ENCODE peak calls at places on chromosomes 7 and 10, in eight cellular contexts. R is lower lobe of right lung, N is OCI-LY7, T is hepatocyte, W is GM06990, L is GM12865, I is psoas muscle, H is iPS DF 6.9. D is an unnamed sample.

GRCh38 chr7:30329706-30330105 is 45.3 kb downstream of the ZNRF2 start:
- DNase-seq in W (no peak), H (no peak), L (no peak), N (no peak), R (no peak), I (no peak), T (no peak), D (no peak)

GRCh38 chr10:6843477-6843876 is 263.4 kb upstream of the PRKCQ start:
- DNase-seq in N (peak; percentile 36), R (no peak), T (no peak), W (no peak), H (no peak), I (no peak), L (peak; percentile 51), D (peak; percentile 49)

GRCh38 chr10:784759-785538 is 95.5 kb upstream of the DIP2C start:
- DNase-seq in T (peak; percentile 86), L (no peak), I (peak; percentile 82), N (no peak), W (no peak), H (no peak), R (peak; percentile 57), D (no peak)

GRCh38 chr10:48964038-48964437 is 24.4 kb upstream of the LRRC18 start:
- DNase-seq in I (no peak), R (no peak), W (no peak), H (no peak), T (no peak), L (no peak), N (no peak), D (no peak)

GRCh38 chr10:127398140-127398966 is 150.8 kb upstream of the NPS start:
- DNase-seq in L (no peak), H (no peak), N (no peak), I (no peak), T (no peak), W (no peak), R (no peak), D (no peak)

GRCh38 chr7:133433165-133433812 is 180.4 kb downstream of the EXOC4 start:
- DNase-seq in T (no peak), R (no peak), H (no peak), N (no peak), I (no peak), L (no peak), W (no peak), D (no peak)

GRCh38 chr10:31278279-31278941 is 40.6 kb upstream of the ZEB1 start:
- DNase-seq in I (no peak), H (no peak), R (no peak), W (no peak), N (no peak), L (no peak), T (no peak), D (no peak)

GRCh38 chr7:81333004-81333403 is 414.2 kb upstream of the SEMA3C start:
- DNase-seq in N (no peak), I (no peak), T (no peak), L (no peak), R (no peak), W (no peak), H (no peak), D (no peak)

DNA sequence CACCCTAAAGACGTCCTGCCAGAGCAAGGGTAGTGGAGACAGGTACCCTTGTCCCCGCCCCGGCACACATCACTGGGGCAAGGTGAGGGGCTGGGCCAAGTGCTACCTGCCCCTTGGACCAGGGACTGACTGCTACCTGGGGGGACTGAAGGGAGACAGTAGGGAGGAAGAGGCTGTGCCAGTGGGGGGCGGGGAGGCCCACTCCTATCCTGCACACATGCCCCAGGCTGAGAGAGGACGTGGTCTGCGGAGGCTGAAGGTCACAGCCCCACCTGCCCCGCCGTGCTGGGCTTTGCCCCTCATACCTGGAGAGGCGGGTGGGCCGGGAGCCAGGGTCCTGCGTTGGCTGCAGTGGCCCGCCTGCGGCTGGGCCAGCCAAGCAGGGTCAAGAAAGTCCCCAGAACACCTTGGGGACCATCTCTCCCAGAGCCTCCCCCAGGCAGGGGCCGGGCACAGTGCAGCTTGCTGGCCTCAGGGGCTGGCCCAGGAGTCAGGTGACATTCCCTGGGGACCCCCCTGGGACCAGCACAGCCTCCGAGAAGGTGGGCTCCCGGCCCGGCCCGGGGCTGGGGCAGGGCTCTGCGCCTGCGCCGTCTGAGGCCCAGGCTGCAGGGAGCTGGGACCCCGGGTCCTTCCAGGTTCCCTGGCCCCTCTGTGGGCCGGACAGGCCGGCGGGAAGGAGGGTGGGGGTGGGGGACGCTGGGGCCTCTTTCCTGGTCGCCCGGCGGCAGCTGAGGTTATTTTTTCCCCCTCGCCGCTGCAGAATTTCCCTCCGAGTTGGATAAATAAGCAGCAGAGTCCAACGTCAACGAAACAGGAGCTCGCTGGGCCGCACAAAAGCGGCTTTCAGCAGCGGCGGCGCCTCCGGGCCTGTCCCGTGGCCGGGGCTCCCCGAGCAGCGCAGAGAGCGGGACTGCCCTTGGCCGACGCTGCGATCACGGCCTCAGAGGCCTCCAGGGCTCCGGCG is 9.8 kb upstream of the FZD9 start:
- DNase-seq in H (no peak), L (peak; percentile 47), R (no peak), W (no peak), I (no peak), T (peak; percentile 45), N (no peak), D (no peak)
- H3K4me3 ChIP-seq in H (peak overlapping the region; percentile 12), L (peak overlapping the region; percentile 4), R (peak overlapping the region; percentile 33), W (peak overlapping the region; percentile 20), I (peak overlapping the region; percentile 44), T (no peak overlapping the region), N (no peak overlapping the region), D (no peak overlapping the region)

DNA sequence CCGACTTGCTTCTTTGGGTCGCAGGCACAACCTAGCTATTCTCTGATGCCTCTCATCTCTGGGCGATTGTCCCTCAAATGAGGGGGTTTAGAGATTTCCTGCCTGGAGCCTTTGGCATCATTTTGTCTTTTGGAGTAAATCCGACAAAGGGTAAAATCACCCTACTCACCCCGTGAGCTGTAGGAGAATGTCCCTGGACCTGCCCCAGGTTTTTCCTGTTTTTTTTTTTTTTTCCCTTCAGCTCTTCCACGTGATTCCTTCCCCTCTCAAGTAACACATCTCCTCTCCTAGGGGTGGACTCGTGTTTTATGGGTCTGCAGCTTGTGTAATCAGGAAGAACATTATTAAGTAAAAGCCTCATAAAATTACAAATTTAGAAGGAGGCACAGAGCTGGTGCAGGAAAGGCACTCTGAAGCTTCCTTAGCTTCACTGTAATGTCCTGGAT is 128.4 kb upstream of the ZNF746 start:
- DNase-seq in W (no peak), H (no peak), R (no peak), I (no peak), N (no peak), L (no peak), T (peak; percentile 15), D (no peak)
- H3K4me3 ChIP-seq in W (no peak overlapping the region), H (no peak overlapping the region), R (no peak overlapping the region), I (peak overlapping the region; percentile 95), N (no peak overlapping the region), L (no peak overlapping the region), T (no peak overlapping the region), D (no peak overlapping the region)

GRCh38 chr7:2405601-2406345 is 2.4 kb downstream of the CHST12 start:
- DNase-seq in N (peak; percentile 64), I (no peak), R (no peak), H (no peak), L (peak; percentile 94), W (peak; percentile 80), T (no peak), D (peak; percentile 84)
- H3K4me3 ChIP-seq in N (peak overlapping the region; percentile 47), I (no peak overlapping the region), R (peak overlapping the region; percentile 75), H (no peak overlapping the region), L (peak overlapping the region; percentile 93), W (peak overlapping the region; percentile 82), T (no peak overlapping the region), D (peak overlapping the region; percentile 84)

GRCh38 chr7:79462334-79462733 is 8.9 kb upstream of the MAGI2 start:
- DNase-seq in H (no peak), R (no peak), L (no peak), I (no peak), W (no peak), T (no peak), N (no peak), D (no peak)

GRCh38 chr7:79461660-79462059 is 8.2 kb upstream of the MAGI2 start:
- DNase-seq in I (no peak), L (no peak), H (no peak), R (no peak), N (no peak), W (no peak), T (peak; percentile 55), D (no peak)

GRCh38 chr7:79455173-79455790 is 1.8 kb upstream of the MAGI2 start:
- DNase-seq in W (no peak), T (no peak), N (no peak), L (no peak), I (no peak), R (no peak), H (no peak), D (no peak)

GRCh38 chr7:79459381-79459780 is 5.9 kb upstream of the MAGI2 start:
- DNase-seq in T (no peak), N (no peak), R (no peak), W (no peak), I (no peak), H (no peak), L (no peak), D (no peak)

GRCh38 chr7:79458796-79459195 is 5.3 kb upstream of the MAGI2 start:
- DNase-seq in R (no peak), I (no peak), T (no peak), N (no peak), H (no peak), W (no peak), L (no peak), D (no peak)
- H3K4me3 ChIP-seq in R (no peak overlapping the region), I (no peak overlapping the region), T (no peak overlapping the region), N (no peak overlapping the region), H (no peak overlapping the region), W (no peak overlapping the region), L (no peak overlapping the region), D (no peak overlapping the region)

GRCh38 chr10:79442171-79443040 is 3.0 kb downstream of the ZCCHC24 start:
- DNase-seq in R (no peak), T (no peak), L (no peak), N (no peak), W (no peak), H (no peak), I (no peak), D (no peak)
- H3K4me3 ChIP-seq in R (peak overlapping the region; percentile 96), T (no peak overlapping the region), L (no peak overlapping the region), N (no peak overlapping the region), W (no peak overlapping the region), H (no peak overlapping the region), I (peak overlapping the region; percentile 76), D (no peak overlapping the region)

GRCh38 chr7:7103343-7104313 is 78.7 kb upstream of the C1GALT1 start:
- DNase-seq in W (no peak), R (no peak), T (peak; percentile 64), N (peak; percentile 65), I (no peak), H (no peak), L (peak; percentile 73), D (peak; percentile 76)
- H3K4me3 ChIP-seq in W (no peak overlapping the region), R (no peak overlapping the region), T (no peak overlapping the region), N (no peak overlapping the region), I (no peak overlapping the region), H (no peak overlapping the region), L (no peak overlapping the region), D (no peak overlapping the region)

GRCh38 chr7:98737176-98737575 is 120.1 kb downstream of the NPTX2 start:
- DNase-seq in W (no peak), R (no peak), H (no peak), T (no peak), L (no peak), I (no peak), N (no peak), D (no peak)
- H3K4me3 ChIP-seq in W (no peak overlapping the region), R (no peak overlapping the region), H (no peak overlapping the region), T (no peak overlapping the region), L (no peak overlapping the region), I (no peak overlapping the region), N (no peak overlapping the region), D (no peak overlapping the region)

GRCh38 chr7:149284343-149284742 is 22.3 kb downstream of the ZNF783 start:
- DNase-seq in I (no peak), T (no peak), N (peak; percentile 88), R (no peak), H (no peak), W (no peak), L (peak; percentile 55), D (peak; percentile 92)
- H3K4me3 ChIP-seq in I (peak overlapping the region; percentile 74), T (no peak overlapping the region), N (peak overlapping the region; percentile 64), R (peak overlapping the region; percentile 72), H (no peak overlapping the region), W (no peak overlapping the region), L (no peak overlapping the region), D (no peak overlapping the region)